ENCODE peak calls at places on chromosome 3, in five cellular contexts. X is stimulated activated CD4-positive, alpha-beta T cell treated with anti-CD3 and anti-CD28 coated beads, Interleukin-1b, Interleukin-23, amount 100 ng/mL, for 1 hour; N is HEK293T; S is GOT3; B is epithelial cell of prostate. Q is an unnamed sample.

GRCh38 chr3:160183375-160184076 is 41.7 kb upstream of the C3orf80 start:
- DNase-seq in X (no peak), N (no peak), S (no peak), B (no peak), Q (no peak)

GRCh38 chr3:138459619-138460535 is 25.5 kb downstream of the ESYT3 start:
- DNase-seq in X (no peak), N (no peak), S (no peak), B (no peak), Q (no peak)

GRCh38 chr3:185716436-185717090 is 108.3 kb downstream of the IGF2BP2 start:
- DNase-seq in X (no peak), N (no peak), S (no peak), B (no peak), Q (no peak)

GRCh38 chr3:6679510-6679909 is 181.4 kb upstream of the GRM7 start:
- DNase-seq in X (no peak), N (no peak), S (no peak), B (no peak), Q (no peak)

GRCh38 chr3:56422316-56422715 is 46.0 kb downstream of the ERC2 start:
- DNase-seq in X (no peak), N (no peak), S (no peak), B (no peak), Q (no peak)

GRCh38 chr3:79618883-79619282 is 148.9 kb downstream of the ROBO1 start:
- DNase-seq in X (no peak), N (no peak), S (no peak), B (peak), Q (no peak)

GRCh38 chr3:115285001-115285400 is 137.9 kb upstream of the ZBTB20 start:
- DNase-seq in X (no peak), N (no peak), S (no peak), B (no peak), Q (no peak)

GRCh38 chr3:190229632-190230424 is 92.4 kb downstream of the CLDN1 start:
- DNase-seq in X (no peak), N (no peak), S (no peak), B (peak), Q (no peak)